ENCODE peak calls at places on chromosomes 2 and 18, in six cellular contexts. C, Z, Q, O, K and R are unnamed samples.

GRCh38 chr2:28802975-28803429 is 7.6 kb upstream of the SPDYA start:
- DNase-seq in C (no peak), O (no peak), Q (no peak), Z (no peak), K (no peak), R (no peak)

GRCh38 chr2:222548997-222549396 is 106.9 kb downstream of the FARSB start:
- DNase-seq in Z (no peak), K (no peak), Q (no peak), O (no peak), C (no peak), R (no peak)

GRCh38 chr2:41919135-41919534 is 128.7 kb upstream of the PKDCC start:
- DNase-seq in O (no peak), Q (no peak), Z (peak; percentile 60), C (no peak), K (no peak), R (no peak)

GRCh38 chr2:122081743-122082142 is 326.3 kb downstream of the TSN start:
- DNase-seq in Q (no peak), K (no peak), O (no peak), Z (no peak), C (peak; percentile 31), R (no peak)

GRCh38 chr2:216362730-216363129 is 9.6 kb downstream of the MARCHF4 start:
- DNase-seq in O (no peak), Z (no peak), C (peak; percentile 16), K (peak; percentile 87), Q (no peak), R (no peak)

GRCh38 chr18:42072407-42072806 is 117.4 kb downstream of the PIK3C3 start:
- DNase-seq in Z (no peak), C (no peak), Q (no peak), O (no peak), K (no peak), R (no peak)

GRCh38 chr2:49207204-49207603 is 52.9 kb upstream of the FSHR start:
- DNase-seq in Z (no peak), O (no peak), K (no peak), C (no peak), Q (no peak), R (no peak)

GRCh38 chr2:121506187-121506586 is 24.5 kb upstream of the RNU4ATAC start:
- DNase-seq in C (no peak), O (no peak), Z (no peak), Q (no peak), K (no peak), R (no peak)

GRCh38 chr2:64367444-64367843 is 86.5 kb upstream of the LGALSL start:
- DNase-seq in Z (no peak), O (no peak), K (no peak), C (peak; percentile 31), Q (no peak), R (no peak)

GRCh38 chr2:40168032-40168431 is 283.9 kb downstream of the SLC8A1 start:
- DNase-seq in Q (no peak), Z (no peak), K (peak; percentile 17), O (no peak), C (no peak), R (no peak)

GRCh38 chr2:117359266-117359970 is 455.1 kb upstream of the DDX18 start:
- DNase-seq in Q (no peak), Z (no peak), K (no peak), O (peak; percentile 24), C (no peak), R (no peak)

GRCh38 chr2:85902496-85902895 is 13.7 kb upstream of the ST3GAL5 start:
- DNase-seq in C (no peak), O (no peak), K (no peak), Z (no peak), Q (no peak), R (no peak)

GRCh38 chr2:127608061-127609011 is 37.6 kb upstream of the GPR17 start:
- DNase-seq in Q (peak; percentile 28), O (peak; percentile 42), K (no peak), C (no peak), Z (no peak), R (peak; percentile 27)

GRCh38 chr2:149040451-149040850 is 2.0 kb downstream of the LYPD6B start:
- DNase-seq in Q (no peak), K (peak; percentile 14), C (no peak), Z (no peak), O (no peak), R (no peak)

GRCh38 chr2:151789055-151789834 is 39.0 kb downstream of the ARL5A start:
- DNase-seq in Q (no peak), C (no peak), O (no peak), K (no peak), Z (no peak), R (no peak)

GRCh38 chr2:20015482-20016083 is 3.1 kb upstream of the MATN3 start:
- DNase-seq in Q (no peak), O (no peak), Z (no peak), C (peak; percentile 71), K (peak; percentile 63), R (no peak)

GRCh38 chr2:11160256-11160655 is 5.0 kb downstream of the SLC66A3 start:
- DNase-seq in K (no peak), Q (no peak), O (peak; percentile 16), C (no peak), Z (no peak), R (no peak)

GRCh38 chr2:229901819-229902218 is 20.0 kb downstream of the TRIP12 start:
- DNase-seq in O (no peak), Z (no peak), C (no peak), Q (no peak), K (peak; percentile 43), R (no peak)

GRCh38 chr2:105590780-105591660 is 153.7 kb upstream of the NCK2 start:
- DNase-seq in O (no peak), K (no peak), C (no peak), Z (no peak), Q (no peak), R (no peak)

GRCh38 chr2:195356920-195357440 is 300.0 kb upstream of the SLC39A10 start:
- DNase-seq in K (no peak), C (no peak), O (no peak), Q (no peak), Z (no peak), R (no peak)

GRCh38 chr2:186256540-186256939 is 229.5 kb upstream of the ZC3H15 start:
- DNase-seq in O (no peak), K (peak; percentile 64), Z (no peak), Q (no peak), C (peak; percentile 45), R (no peak)

GRCh38 chr2:192570786-192571185 is 376.1 kb upstream of the TMEFF2 start:
- DNase-seq in O (no peak), C (no peak), Z (no peak), Q (no peak), K (no peak), R (no peak)

GRCh38 chr2:67318966-67319590 is 78.1 kb upstream of the ETAA1 start:
- DNase-seq in Z (no peak), O (no peak), C (no peak), K (no peak), Q (no peak), R (no peak)

GRCh38 chr2:235116885-235117492 is 165.2 kb downstream of the SH3BP4 start:
- DNase-seq in Z (no peak), C (peak; percentile 63), Q (no peak), K (peak; percentile 53), O (no peak), R (no peak)

DNA sequence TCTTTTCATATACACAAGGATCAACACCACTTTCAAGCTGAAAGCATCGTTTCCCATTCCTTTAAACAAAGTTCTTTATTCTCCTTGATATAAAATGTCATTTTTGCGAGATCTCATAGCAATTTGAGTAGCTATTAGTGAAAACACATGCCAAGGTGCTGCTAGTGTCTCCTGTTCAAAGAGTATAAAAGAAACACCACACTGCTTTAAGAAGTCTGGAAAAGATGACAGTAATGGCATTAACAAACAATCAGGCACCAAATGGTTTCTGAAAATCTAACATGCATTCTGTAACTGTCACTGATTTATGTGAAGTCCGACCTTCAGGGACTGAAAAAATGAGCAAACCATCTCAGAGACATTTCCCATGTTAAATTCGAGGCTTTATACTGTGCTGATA is 2.4 kb downstream of the CCBE1 start:
- DNase-seq in C (no peak), Q (no peak), Z (no peak), O (no peak), K (no peak), R (no peak)
- H3K27me3 ChIP-seq in C (peaks cover 96% of the 10 kb centered on the region), Q (peaks cover 6% of the 10 kb centered on the region), Z (peaks cover 14% of the 10 kb centered on the region), O (peaks cover 5% of the 10 kb centered on the region), K (peaks cover 29% of the 10 kb centered on the region), R (no peaks in the 10 kb centered on the region)

DNA sequence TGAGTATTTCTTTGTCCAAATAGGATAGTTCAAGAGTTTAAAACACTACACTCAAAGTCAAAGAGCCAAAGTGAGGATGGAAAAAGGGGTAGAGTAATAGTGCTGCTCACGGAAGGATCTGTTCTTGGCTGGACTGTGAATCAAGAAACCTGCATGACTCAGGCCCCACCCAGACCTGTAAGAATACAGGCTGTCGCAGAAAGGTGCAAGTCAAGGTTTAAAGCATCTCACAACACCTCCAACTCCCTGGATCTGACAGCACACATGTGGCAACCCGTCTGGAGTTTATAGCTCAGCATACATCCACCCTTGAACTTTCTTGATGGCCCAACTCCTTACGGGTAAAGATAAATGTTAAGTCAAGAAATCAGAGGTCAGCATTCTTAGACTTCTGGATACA is 6.2 kb downstream of the KIAA2012 start:
- DNase-seq in K (no peak), Z (no peak), Q (no peak), C (no peak), O (no peak), R (no peak)
- H3K27ac ChIP-seq in K (no peak overlapping the region), Z (no peak overlapping the region), Q (no peak overlapping the region), C (no peak overlapping the region), O (no peak overlapping the region), R (peak overlapping the region; percentile 24)

DNA sequence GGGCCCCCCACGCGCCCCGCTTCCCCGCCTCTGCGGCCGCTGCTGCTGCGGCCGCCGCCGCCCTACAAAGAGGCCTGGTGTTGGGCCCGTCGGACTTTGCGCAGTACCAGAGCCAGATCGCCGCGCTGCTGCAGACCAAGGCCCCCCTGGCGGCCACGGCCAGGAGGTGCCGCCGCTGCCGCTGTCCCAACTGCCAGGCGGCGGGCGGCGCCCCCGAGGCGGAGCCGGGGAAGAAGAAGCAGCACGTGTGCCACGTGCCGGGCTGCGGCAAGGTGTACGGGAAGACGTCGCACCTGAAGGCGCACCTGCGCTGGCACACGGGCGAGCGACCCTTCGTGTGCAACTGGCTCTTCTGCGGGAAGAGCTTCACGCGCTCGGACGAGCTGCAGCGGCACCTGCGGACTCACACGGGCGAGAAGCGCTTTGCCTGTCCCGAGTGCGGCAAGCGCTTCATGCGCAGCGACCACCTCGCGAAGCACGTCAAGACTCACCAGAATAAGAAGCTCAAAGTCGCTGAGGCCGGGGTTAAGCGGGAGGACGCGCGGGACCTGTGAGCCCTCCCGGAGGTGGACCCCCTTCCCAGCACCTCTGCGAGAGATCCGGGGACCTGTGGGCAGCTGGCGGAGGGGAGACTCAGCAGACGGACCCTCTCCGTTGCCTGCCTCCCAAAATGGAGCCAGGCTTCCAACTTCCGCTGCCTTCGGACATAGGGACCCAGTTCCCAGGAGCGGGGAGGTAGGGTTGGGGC is 1.9 kb downstream of the SP5 start:
- DNase-seq in Q (no peak), K (peak; percentile 35), C (peak; percentile 78), Z (peak; percentile 85), O (peak; percentile 69), R (peak; percentile 64)
- H3K27me3 ChIP-seq in Q (peaks cover 48% of the 10 kb centered on the region), K (peaks cover 54% of the 10 kb centered on the region), C (peaks cover 78% of the 10 kb centered on the region), Z (peaks cover 52% of the 10 kb centered on the region), O (no peaks in the 10 kb centered on the region), R (no peaks in the 10 kb centered on the region)

DNA sequence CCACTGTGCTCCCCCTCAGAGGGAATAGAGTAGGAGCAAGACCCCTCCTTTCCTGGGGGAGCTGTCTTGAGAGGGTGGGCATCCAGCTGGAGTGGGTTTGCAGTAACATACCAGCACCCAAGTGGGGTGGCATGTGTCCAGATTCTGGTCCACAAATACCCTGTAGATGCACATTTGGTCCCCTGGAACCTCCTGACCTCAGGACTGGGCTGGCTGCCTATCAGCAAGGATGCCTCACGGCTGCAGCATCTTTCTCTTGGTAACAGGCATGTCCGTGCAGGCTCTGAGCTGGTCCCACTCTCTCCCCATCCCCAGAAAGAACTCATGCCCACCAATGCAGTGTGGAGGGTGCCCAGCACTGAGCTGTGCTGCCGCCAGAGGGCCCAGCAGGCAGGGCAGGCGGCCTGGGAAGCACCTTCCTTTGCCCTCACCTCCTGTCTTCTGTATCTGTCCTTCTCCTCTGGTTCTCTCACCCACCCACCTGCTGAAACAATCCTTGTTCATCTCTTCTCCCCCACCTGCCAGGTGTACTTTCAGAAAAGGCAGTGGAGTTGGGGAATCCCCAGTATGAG is 47.4 kb downstream of the ITGB1BP1 start:
- DNase-seq in Q (no peak), C (no peak), O (no peak), K (no peak), Z (no peak), R (no peak)
- H3K27ac ChIP-seq in Q (no peak overlapping the region), C (no peak overlapping the region), O (no peak overlapping the region), K (no peak overlapping the region), Z (no peak overlapping the region), R (no peak overlapping the region)